ENCODE peak calls at places on chromosomes 6 and 20, in five cellular contexts. One of them, this sample, is unnamed.

GRCh38 chr6:55758156-55758942 is 117.0 kb downstream of the BMP5 start:
- DNase-seq in GM12878: no peak
- DNase-seq in H1: no peak
- DNase-seq in HepG2: peak
- DNase-seq in GM12891: no peak
- DNase-seq in this sample: no peak

GRCh38 chr6:54217018-54217417 is 91.2 kb upstream of the TINAG start:
- DNase-seq in GM12878: no peak
- DNase-seq in H1: no peak
- DNase-seq in HepG2: no peak
- DNase-seq in GM12891: no peak
- DNase-seq in this sample: no peak

GRCh38 chr6:50217816-50218215 is 168.1 kb upstream of the DEFB112 start:
- DNase-seq in GM12878: no peak
- DNase-seq in H1: no peak
- DNase-seq in HepG2: no peak
- DNase-seq in GM12891: no peak
- DNase-seq in this sample: no peak

GRCh38 chr6:166477647-166478365 is 95.1 kb upstream of the MPC1 start:
- DNase-seq in GM12878: no peak
- DNase-seq in H1: no peak
- DNase-seq in HepG2: no peak
- DNase-seq in GM12891: no peak
- DNase-seq in this sample: no peak

GRCh38 chr20:41023549-41023948 is 5.1 kb upstream of the TOP1 start:
- DNase-seq in GM12878: no peak
- DNase-seq in H1: no peak
- DNase-seq in HepG2: no peak
- DNase-seq in GM12891: no peak
- DNase-seq in this sample: no peak

GRCh38 chr6:107689881-107690545 is 134.1 kb downstream of the SCML4 start:
- DNase-seq in GM12878: no peak
- DNase-seq in H1: no peak
- DNase-seq in HepG2: no peak
- DNase-seq in GM12891: no peak
- DNase-seq in this sample: no peak

GRCh38 chr6:2940010-2940850 is 31.1 kb downstream of the SERPINB6 start:
- DNase-seq in GM12878: peak
- DNase-seq in H1: no peak
- DNase-seq in HepG2: peak
- DNase-seq in GM12891: peak
- DNase-seq in this sample: peak

GRCh38 chr6:32457054-32457453 is 17.4 kb downstream of the HLA-DRA start:
- DNase-seq in GM12878: no peak
- DNase-seq in H1: no peak
- DNase-seq in HepG2: no peak
- DNase-seq in GM12891: no peak
- DNase-seq in this sample: no peak

GRCh38 chr6:154876776-154877175 is 118.3 kb upstream of the TIAM2 start:
- DNase-seq in GM12878: no peak
- DNase-seq in H1: no peak
- DNase-seq in HepG2: no peak
- DNase-seq in GM12891: no peak
- DNase-seq in this sample: no peak

GRCh38 chr6:139198529-139199303 is 63.8 kb downstream of the HECA start:
- DNase-seq in GM12878: no peak
- DNase-seq in H1: no peak
- DNase-seq in HepG2: no peak
- DNase-seq in GM12891: no peak
- DNase-seq in this sample: no peak

GRCh38 chr6:2919401-2919800 is 16.3 kb upstream of the SERPINB9 start:
- DNase-seq in GM12878: no peak
- DNase-seq in H1: no peak
- DNase-seq in HepG2: no peak
- DNase-seq in GM12891: no peak
- DNase-seq in this sample: no peak

GRCh38 chr6:513058-513457 is 121.5 kb downstream of the IRF4 start:
- DNase-seq in GM12878: no peak
- DNase-seq in H1: no peak
- DNase-seq in HepG2: no peak
- DNase-seq in GM12891: no peak
- DNase-seq in this sample: no peak

GRCh38 chr20:62263396-62263795 is 25.1 kb downstream of the OSBPL2 start:
- DNase-seq in GM12878: no peak
- DNase-seq in H1: no peak
- DNase-seq in HepG2: no peak
- DNase-seq in GM12891: no peak
- DNase-seq in this sample: no peak

GRCh38 chr6:41941280-41942044 is at the start of gene CCND3:
- DNase-seq in GM12878: peak
- DNase-seq in H1: no peak
- DNase-seq in HepG2: peak
- DNase-seq in GM12891: peak
- DNase-seq in this sample: peak
- TF ChIP-seq POLR2A in GM12878: peak
- TF ChIP-seq POLR2A in H1: no peak
- TF ChIP-seq POLR2A in HepG2: peak
- TF ChIP-seq POLR2A in GM12891: no peak
- TF ChIP-seq POLR2A in this sample: peak

GRCh38 chr6:97322811-97323210 is 39.8 kb upstream of the MMS22L start:
- DNase-seq in GM12878: no peak
- DNase-seq in H1: no peak
- DNase-seq in HepG2: no peak
- DNase-seq in GM12891: no peak
- DNase-seq in this sample: no peak
- TF ChIP-seq TAF1 in GM12878: no peak
- TF ChIP-seq TAF1 in H1: no peak
- TF ChIP-seq TAF1 in HepG2: no peak
- TF ChIP-seq TAF1 in GM12891: no peak
- TF ChIP-seq TAF1 in this sample: no peak

GRCh38 chr20:21902391-21902790 is 196.9 kb downstream of the PAX1 start:
- DNase-seq in GM12878: no peak
- DNase-seq in H1: no peak
- DNase-seq in HepG2: no peak
- DNase-seq in GM12891: no peak
- DNase-seq in this sample: no peak
- TF ChIP-seq POLR2AphosphoS5 in GM12878: no peak
- TF ChIP-seq POLR2AphosphoS5 in H1: no peak
- TF ChIP-seq POLR2AphosphoS5 in HepG2: no peak
- TF ChIP-seq POLR2AphosphoS5 in GM12891: no peak
- TF ChIP-seq POLR2AphosphoS5 in this sample: no peak

GRCh38 chr6:44738652-44739141 is 351.2 kb downstream of the CDC5L start:
- DNase-seq in GM12878: peak
- DNase-seq in H1: no peak
- DNase-seq in HepG2: no peak
- DNase-seq in GM12891: no peak
- DNase-seq in this sample: no peak
- TF ChIP-seq POLR2A in GM12878: no peak
- TF ChIP-seq POLR2A in H1: no peak
- TF ChIP-seq POLR2A in HepG2: no peak
- TF ChIP-seq POLR2A in GM12891: no peak
- TF ChIP-seq POLR2A in this sample: no peak

GRCh38 chr6:63764318-63764916 is 128.8 kb downstream of the PHF3 start:
- DNase-seq in GM12878: peak
- DNase-seq in H1: no peak
- DNase-seq in HepG2: peak
- DNase-seq in GM12891: no peak
- DNase-seq in this sample: no peak
- TF ChIP-seq TAF1 in GM12878: no peak
- TF ChIP-seq TAF1 in H1: no peak
- TF ChIP-seq TAF1 in HepG2: no peak
- TF ChIP-seq TAF1 in GM12891: no peak
- TF ChIP-seq TAF1 in this sample: no peak

GRCh38 chr20:49853640-49854039 is 41.0 kb downstream of the SLC9A8 start:
- DNase-seq in GM12878: no peak
- DNase-seq in H1: no peak
- DNase-seq in HepG2: no peak
- DNase-seq in GM12891: no peak
- DNase-seq in this sample: no peak
- TF ChIP-seq POLR2AphosphoS5 in GM12878: no peak
- TF ChIP-seq POLR2AphosphoS5 in H1: no peak
- TF ChIP-seq POLR2AphosphoS5 in HepG2: no peak
- TF ChIP-seq POLR2AphosphoS5 in GM12891: no peak
- TF ChIP-seq POLR2AphosphoS5 in this sample: no peak

GRCh38 chr20:44572551-44573500 is 9.6 kb upstream of the PKIG start:
- DNase-seq in GM12878: no peak
- DNase-seq in H1: no peak
- DNase-seq in HepG2: no peak
- DNase-seq in GM12891: no peak
- DNase-seq in this sample: no peak
- TF ChIP-seq POLR2A in GM12878: no peak
- TF ChIP-seq POLR2A in H1: no peak
- TF ChIP-seq POLR2A in HepG2: no peak
- TF ChIP-seq POLR2A in GM12891: no peak
- TF ChIP-seq POLR2A in this sample: no peak

GRCh38 chr6:47428746-47429664 is 48.6 kb upstream of the CD2AP start:
- DNase-seq in GM12878: no peak
- DNase-seq in H1: peak
- DNase-seq in HepG2: no peak
- DNase-seq in GM12891: no peak
- DNase-seq in this sample: no peak
- TF ChIP-seq TAF1 in GM12878: no peak
- TF ChIP-seq TAF1 in H1: peak
- TF ChIP-seq TAF1 in HepG2: no peak
- TF ChIP-seq TAF1 in GM12891: no peak
- TF ChIP-seq TAF1 in this sample: no peak

GRCh38 chr6:39932386-39932785 is 1.9 kb downstream of the MOCS1 start:
- DNase-seq in GM12878: no peak
- DNase-seq in H1: no peak
- DNase-seq in HepG2: no peak
- DNase-seq in GM12891: no peak
- DNase-seq in this sample: no peak

GRCh38 chr6:39931607-39932006 is 2.7 kb downstream of the MOCS1 start:
- DNase-seq in GM12878: no peak
- DNase-seq in H1: no peak
- DNase-seq in HepG2: no peak
- DNase-seq in GM12891: no peak
- DNase-seq in this sample: no peak

GRCh38 chr6:39933669-39934059 is 598 bp downstream of the MOCS1 start:
- DNase-seq in GM12878: no peak
- DNase-seq in H1: no peak
- DNase-seq in HepG2: peak
- DNase-seq in GM12891: no peak
- DNase-seq in this sample: no peak

GRCh38 chr6:39936857-39937256 is 2.6 kb upstream of the MOCS1 start:
- DNase-seq in GM12878: no peak
- DNase-seq in H1: no peak
- DNase-seq in HepG2: no peak
- DNase-seq in GM12891: no peak
- DNase-seq in this sample: no peak

GRCh38 chr6:39934060-39934757 is at the start of gene MOCS1:
- DNase-seq in GM12878: no peak
- DNase-seq in H1: peak
- DNase-seq in HepG2: peak
- DNase-seq in GM12891: no peak
- DNase-seq in this sample: no peak
- TF ChIP-seq POLR2AphosphoS5 in GM12878: no peak
- TF ChIP-seq POLR2AphosphoS5 in H1: peak
- TF ChIP-seq POLR2AphosphoS5 in HepG2: peak
- TF ChIP-seq POLR2AphosphoS5 in GM12891: no peak
- TF ChIP-seq POLR2AphosphoS5 in this sample: no peak

DNA sequence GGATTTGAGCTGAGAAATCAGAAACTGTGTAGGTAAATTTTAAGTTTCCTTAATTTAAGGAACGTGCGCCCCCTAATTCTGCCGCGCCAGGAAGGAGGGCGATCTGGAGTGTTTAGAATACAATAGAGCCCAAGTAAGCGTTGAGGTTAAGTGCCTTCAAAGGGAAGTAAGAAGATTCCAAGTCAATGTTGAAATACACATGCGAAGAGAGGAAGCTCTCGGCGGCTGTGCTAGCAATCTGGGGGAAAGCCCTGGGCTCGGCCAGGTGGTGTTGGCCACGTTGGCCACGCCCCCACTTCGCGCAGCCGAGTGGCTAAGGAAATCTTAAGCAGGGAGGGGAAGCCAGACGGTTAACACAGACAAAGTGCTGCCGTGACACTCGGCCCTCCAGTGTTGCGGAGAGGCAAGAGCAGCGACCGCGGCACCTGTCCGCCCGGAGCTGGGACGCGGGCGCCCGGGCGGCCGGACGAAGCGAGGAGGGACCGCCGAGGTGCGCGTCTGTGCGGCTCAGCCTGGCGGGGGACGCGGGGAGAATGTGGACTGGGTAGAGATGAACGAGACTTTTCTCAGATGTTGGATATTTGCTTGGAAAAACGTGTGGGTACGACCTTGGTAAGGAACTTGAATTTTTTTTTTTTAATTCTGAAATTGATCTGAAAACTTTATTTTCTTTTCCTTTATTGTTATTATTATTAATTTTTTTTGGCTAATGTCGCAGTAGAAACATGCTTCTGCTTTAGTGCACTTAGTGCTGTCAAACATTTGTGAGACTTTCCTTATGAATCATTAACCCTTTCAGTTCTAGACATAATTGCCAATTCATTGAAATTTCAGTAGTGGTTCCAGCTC is at the start of gene PRDM1:
- DNase-seq in GM12878: peak
- DNase-seq in H1: peak
- DNase-seq in HepG2: no peak
- DNase-seq in GM12891: peak
- DNase-seq in this sample: peak
- TF ChIP-seq POLR2A in GM12878: peak
- TF ChIP-seq POLR2A in H1: no peak
- TF ChIP-seq POLR2A in HepG2: no peak
- TF ChIP-seq POLR2A in GM12891: no peak
- TF ChIP-seq POLR2A in this sample: peak